ENCODE peak calls at places on chromosomes 3 and 15, in ten cellular contexts. X is SJSA1, R is Panc1, T is suprapubic skin, D is mammary epithelial cell, E is heart right ventricle, G is GM23248, Y is bronchial epithelial cell, S is lung, H is mucosa of descending colon. B is an unnamed sample.
A peak's percentile ranks its signal among the peaks of the same experiment; 100 is the strongest.

GRCh38 chr3:46422617-46423016 is 15.6 kb downstream of the CCRL2 start:
- DNase-seq in X (no peak), R (no peak), T (no peak), D (peak; percentile 93), E (no peak), G (peak; percentile 35), Y (peak; percentile 76), S (no peak), H (peak; percentile 62), B (no peak)

GRCh38 chr3:113783463-113783862 is 36.6 kb downstream of the ATP6V1A start:
- DNase-seq in X (peak; percentile 57), R (no peak), T (no peak), D (peak; percentile 68), E (no peak), G (peak; percentile 94), Y (peak; percentile 27), S (no peak), H (no peak), B (peak; percentile 97)

GRCh38 chr15:49015896-49016295 is 30.4 kb downstream of the SECISBP2L start:
- DNase-seq in X (no peak), R (no peak), T (no peak), D (no peak), E (no peak), G (peak; percentile 10), Y (no peak), S (no peak), H (no peak), B (no peak)

GRCh38 chr3:106206165-106206564 is 337.4 kb upstream of the CBLB start:
- DNase-seq in X (no peak), R (no peak), T (no peak), D (no peak), E (no peak), G (peak; percentile 56), Y (peak; percentile 76), S (no peak), H (no peak), B (peak; percentile 33)

GRCh38 chr15:29687204-29687768 is 135.0 kb downstream of the TJP1 start:
- DNase-seq in X (no peak), R (no peak), T (no peak), D (no peak), E (no peak), G (no peak), Y (no peak), S (no peak), H (peak; percentile 88), B (no peak)

GRCh38 chr3:127542441-127542952 is 48.0 kb downstream of the TPRA1 start:
- DNase-seq in X (no peak), R (no peak), T (no peak), D (no peak), E (no peak), G (no peak), Y (no peak), S (peak; percentile 83), H (peak; percentile 69), B (no peak)

GRCh38 chr3:197478746-197479668 is 76.8 kb downstream of the BDH1 start:
- DNase-seq in X (peak; percentile 75), R (no peak), T (no peak), D (peak; percentile 81), E (no peak), G (peak; percentile 72), Y (peak; percentile 63), S (no peak), H (no peak), B (no peak)

GRCh38 chr3:123802007-123802630 is 82.0 kb downstream of the MYLK start:
- DNase-seq in X (no peak), R (no peak), T (no peak), D (no peak), E (no peak), G (no peak), Y (no peak), S (no peak), H (no peak), B (no peak)

DNA sequence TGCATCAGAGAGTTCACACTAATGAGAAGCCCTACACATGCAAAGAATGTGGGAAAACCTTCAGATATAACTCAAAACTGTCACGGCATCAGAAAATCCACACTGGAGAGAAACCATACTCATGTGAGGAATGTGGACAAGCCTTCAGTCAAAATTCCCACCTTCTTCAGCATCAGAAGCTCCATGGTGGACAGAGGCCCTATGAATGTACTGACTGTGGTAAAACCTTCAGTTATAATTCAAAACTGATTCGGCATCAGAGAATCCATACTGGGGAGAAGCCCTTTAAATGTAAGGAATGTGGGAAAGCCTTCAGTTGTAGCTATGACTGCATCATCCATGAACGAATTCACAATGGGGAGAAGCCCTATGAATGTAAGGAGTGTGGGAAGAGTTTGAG is 10.2 kb downstream of the ZNF619 start:
- DNase-seq in X (no peak), R (no peak), T (no peak), D (no peak), E (no peak), G (no peak), Y (no peak), S (no peak), H (no peak), B (no peak)
- H3K36me3 ChIP-seq in X (peaks cover 16% of the 10 kb centered on the region), R (no peaks in the 10 kb centered on the region), T (peaks cover 59% of the 10 kb centered on the region), D (peaks cover 2% of the 10 kb centered on the region), E (peaks cover 55% of the 10 kb centered on the region), G (peaks cover 11% of the 10 kb centered on the region), Y (peaks cover 5% of the 10 kb centered on the region), S (peaks cover 30% of the 10 kb centered on the region), H (no peaks in the 10 kb centered on the region), B (no peaks in the 10 kb centered on the region)

DNA sequence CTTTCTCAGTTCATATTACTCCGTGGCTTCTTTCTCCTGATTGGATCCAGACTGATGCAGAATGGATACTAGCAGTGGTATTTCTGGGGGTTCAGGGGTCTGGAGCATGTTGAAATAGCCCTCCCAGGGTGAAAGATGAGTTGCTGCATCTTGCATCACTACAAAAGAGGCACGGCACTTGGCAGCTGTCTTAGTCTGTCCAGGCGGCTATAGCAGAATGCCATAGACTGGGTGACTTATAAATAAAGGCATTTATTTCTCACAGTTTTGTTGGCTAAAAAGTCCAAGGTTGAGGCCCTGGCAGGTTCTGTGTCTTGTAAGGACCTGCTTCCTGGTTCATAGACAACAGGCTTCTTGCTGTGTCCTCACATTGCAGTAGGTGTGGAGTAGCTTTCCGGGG is 671 bp upstream of the BCL2L10 start:
- DNase-seq in X (no peak), R (no peak), T (no peak), D (no peak), E (no peak), G (peak; percentile 30), Y (no peak), S (no peak), H (no peak), B (no peak)
- H3K36me3 ChIP-seq in X (no peaks in the 10 kb centered on the region), R (no peaks in the 10 kb centered on the region), T (no peaks in the 10 kb centered on the region), D (no peaks in the 10 kb centered on the region), E (no peaks in the 10 kb centered on the region), G (no peaks in the 10 kb centered on the region), Y (no peaks in the 10 kb centered on the region), S (no peaks in the 10 kb centered on the region), H (no peaks in the 10 kb centered on the region), B (no peaks in the 10 kb centered on the region)

GRCh38 chr3:58092516-58092915 is 84.3 kb downstream of the FLNB start:
- DNase-seq in X (no peak), R (no peak), T (no peak), D (no peak), E (no peak), G (no peak), Y (no peak), S (no peak), H (no peak), B (no peak)

GRCh38 chr3:58093573-58094195 is 85.5 kb downstream of the FLNB start:
- DNase-seq in X (peak; percentile 47), R (no peak), T (no peak), D (peak; percentile 82), E (no peak), G (peak; percentile 65), Y (peak; percentile 61), S (no peak), H (no peak), B (no peak)

GRCh38 chr3:58098531-58098930 is 90.3 kb downstream of the FLNB start:
- DNase-seq in X (no peak), R (no peak), T (no peak), D (no peak), E (no peak), G (no peak), Y (no peak), S (no peak), H (no peak), B (no peak)

GRCh38 chr3:58094657-58095056 is 86.4 kb downstream of the FLNB start:
- DNase-seq in X (no peak), R (no peak), T (no peak), D (no peak), E (no peak), G (no peak), Y (no peak), S (no peak), H (no peak), B (no peak)

DNA sequence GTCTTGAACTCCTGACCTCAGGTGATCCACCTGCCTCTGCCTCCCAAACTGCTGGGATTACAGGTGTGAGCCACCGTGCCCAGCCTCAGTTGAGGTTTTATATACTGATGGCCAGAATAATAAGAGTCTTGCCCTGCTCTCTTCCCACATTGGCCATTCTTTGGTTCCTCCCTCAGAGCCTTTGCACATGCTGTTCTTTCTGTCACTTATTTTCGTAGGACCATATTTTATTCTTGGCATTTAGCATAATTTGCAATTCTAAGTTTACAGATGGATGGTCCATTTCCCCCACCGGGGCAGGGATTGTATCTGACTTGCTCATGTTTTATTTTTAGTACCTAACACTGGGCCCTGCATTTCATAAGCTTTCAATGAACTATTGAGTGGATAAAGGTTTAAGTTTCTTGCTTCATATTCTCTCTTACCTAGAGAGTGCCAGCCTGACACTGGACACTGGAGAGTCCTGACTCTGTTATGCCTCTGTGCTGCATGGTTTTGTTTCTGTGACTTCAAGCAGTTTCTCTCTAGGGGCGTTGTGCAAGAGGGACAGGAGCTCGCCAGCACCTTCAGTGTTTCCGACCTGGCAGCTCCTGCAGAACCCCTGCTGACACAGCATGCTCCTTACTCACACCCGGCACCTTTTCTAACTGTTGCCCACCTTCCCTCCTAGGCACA is 87.4 kb downstream of the FLNB start:
- DNase-seq in X (no peak), R (no peak), T (no peak), D (no peak), E (no peak), G (no peak), Y (no peak), S (no peak), H (no peak), B (no peak)
- H3K36me3 ChIP-seq in X (peaks cover 74% of the 10 kb centered on the region), R (peaks cover 15% of the 10 kb centered on the region), T (peaks cover 54% of the 10 kb centered on the region), D (peaks cover 71% of the 10 kb centered on the region), E (peaks cover 21% of the 10 kb centered on the region), G (peaks cover 58% of the 10 kb centered on the region), Y (peaks cover 28% of the 10 kb centered on the region), S (peaks cover 7% of the 10 kb centered on the region), H (peaks cover 18% of the 10 kb centered on the region), B (no peaks in the 10 kb centered on the region)

GRCh38 chr3:129257609-129258008 is 8.2 kb downstream of the COPG1 start:
- DNase-seq in X (no peak), R (no peak), T (no peak), D (no peak), E (no peak), G (no peak), Y (no peak), S (no peak), H (no peak), B (no peak)

GRCh38 chr3:129256270-129256669 is 6.9 kb downstream of the COPG1 start:
- DNase-seq in X (no peak), R (no peak), T (no peak), D (no peak), E (no peak), G (no peak), Y (no peak), S (no peak), H (no peak), B (no peak)

GRCh38 chr3:129252748-129253147 is 3.3 kb downstream of the COPG1 start:
- DNase-seq in X (no peak), R (no peak), T (no peak), D (no peak), E (no peak), G (no peak), Y (no peak), S (no peak), H (no peak), B (no peak)

GRCh38 chr3:129259612-129260477 is 10.4 kb downstream of the COPG1 start:
- DNase-seq in X (no peak), R (no peak), T (peak; percentile 26), D (no peak), E (no peak), G (no peak), Y (no peak), S (no peak), H (no peak), B (no peak)

DNA sequence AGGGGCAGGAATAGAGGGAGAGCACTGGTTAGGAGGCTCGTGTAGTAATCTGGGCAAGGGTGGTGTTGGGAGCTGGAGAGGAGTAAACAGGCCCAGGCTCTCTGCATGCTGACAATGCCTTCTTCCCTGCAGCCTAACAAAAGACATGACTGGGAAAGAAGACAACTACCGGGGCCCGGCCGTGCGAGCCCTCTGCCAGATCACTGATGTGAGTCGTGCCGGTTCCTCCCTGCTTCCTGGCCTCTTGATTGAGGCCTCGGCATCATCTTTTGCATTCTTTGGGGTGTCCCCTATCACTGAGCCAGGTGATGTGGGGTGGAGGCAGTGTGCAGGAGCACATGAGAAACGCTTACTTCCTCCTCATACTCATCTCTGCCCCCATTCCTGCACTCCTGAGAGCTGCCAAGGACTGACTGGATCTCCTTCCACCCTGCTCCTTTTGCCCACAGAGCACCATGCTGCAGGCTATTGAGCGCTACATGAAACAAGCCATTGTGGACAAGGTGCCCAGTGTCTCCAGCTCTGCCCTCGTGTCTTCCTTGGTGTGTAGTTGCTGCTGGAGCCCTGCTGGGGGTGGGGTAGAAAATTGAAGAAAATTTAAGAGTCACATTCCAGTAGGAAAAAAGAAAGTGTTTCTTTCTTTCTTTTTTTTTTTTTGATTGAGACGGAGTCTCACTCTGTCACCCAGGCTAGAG is 5.3 kb downstream of the COPG1 start:
- DNase-seq in X (no peak), R (no peak), T (no peak), D (no peak), E (no peak), G (no peak), Y (no peak), S (no peak), H (no peak), B (no peak)
- H3K36me3 ChIP-seq in X (peaks cover 91% of the 10 kb centered on the region), R (peaks cover 23% of the 10 kb centered on the region), T (peaks cover 76% of the 10 kb centered on the region), D (peaks cover 28% of the 10 kb centered on the region), E (peaks cover 57% of the 10 kb centered on the region), G (peaks cover 76% of the 10 kb centered on the region), Y (peaks cover 45% of the 10 kb centered on the region), S (peaks cover 28% of the 10 kb centered on the region), H (peaks cover 35% of the 10 kb centered on the region), B (peaks cover 55% of the 10 kb centered on the region)

B was measured in cardiac muscle cell.